ENCODE peak calls at places on chromosomes 6 and 20, in nine cellular contexts. F is K562, V is chondrocyte, S is neural crest cell, M is OCI-LY7, T is adrenal gland, B is cardiac fibroblast, J is nephron progenitor cell, Y is gastrocnemius medialis. P is an unnamed sample.

GRCh38 chr20:33250666-33251065 is 14.9 kb downstream of the BPIFA1 start:
- DNase-seq in J (no peak), Y (no peak), V (no peak), B (no peak), F (no peak), T (no peak), M (no peak), S (no peak), P (no peak)

GRCh38 chr20:13659288-13659687 is 20.6 kb upstream of the TASP1 start:
- DNase-seq in M (peak), B (no peak), Y (no peak), T (no peak), J (no peak), V (no peak), S (no peak), F (no peak), P (no peak)

GRCh38 chr6:117265425-117266266 is at the start of gene VGLL2:
- DNase-seq in B (peak), F (no peak), J (peak), S (peak), M (no peak), V (peak), T (peak), Y (peak), P (no peak)

GRCh38 chr6:159929819-159930218 is 39.0 kb downstream of the MAS1 start:
- DNase-seq in F (no peak), S (no peak), B (no peak), V (no peak), M (no peak), J (no peak), T (no peak), Y (no peak), P (no peak)

GRCh38 chr6:150366118-150366778 is 2.6 kb upstream of the IYD start:
- DNase-seq in Y (no peak), B (no peak), J (no peak), S (no peak), M (no peak), F (no peak), V (no peak), T (no peak), P (no peak)

GRCh38 chr6:36979343-36979742 is 6.7 kb downstream of the MTCH1 start:
- DNase-seq in V (no peak), T (peak), F (peak), B (peak), M (no peak), Y (peak), J (no peak), S (no peak), P (peak)

GRCh38 chr6:8108031-8108660 is 5.8 kb upstream of the EEF1E1 start:
- DNase-seq in F (peak), Y (no peak), M (no peak), V (no peak), T (peak), S (no peak), B (peak), J (no peak), P (peak)

GRCh38 chr6:53730767-53731166 is 64.0 kb upstream of the LRRC1 start:
- DNase-seq in F (no peak), Y (no peak), M (no peak), T (no peak), S (no peak), V (no peak), B (no peak), J (no peak), P (no peak)

GRCh38 chr6:33702345-33702977 is 9.0 kb downstream of the UQCC2 start:
- DNase-seq in S (no peak), B (peak), M (peak), J (no peak), Y (no peak), F (peak), V (peak), T (peak), P (peak)

GRCh38 chr6:165742047-165742446 is 79.0 kb upstream of the PDE10A start:
- DNase-seq in S (no peak), F (no peak), Y (no peak), T (no peak), M (no peak), B (no peak), J (no peak), V (no peak), P (no peak)

GRCh38 chr6:37127961-37128862 is 41.7 kb upstream of the PIM1 start:
- DNase-seq in J (no peak), T (peak), F (peak), Y (peak), M (no peak), V (no peak), B (peak), S (no peak), P (peak)

GRCh38 chr6:104591573-104592334 is 268.0 kb downstream of the HACE1 start:
- DNase-seq in B (peak), V (no peak), J (no peak), T (no peak), F (no peak), M (no peak), Y (no peak), S (no peak), P (no peak)

GRCh38 chr6:166578536-166579233 is 7.8 kb downstream of the RAMACL start:
- DNase-seq in J (no peak), B (no peak), F (no peak), M (no peak), T (no peak), S (no peak), V (no peak), Y (no peak), P (no peak)

GRCh38 chr20:36548006-36548315 is 6.6 kb downstream of the MYL9 start:
- DNase-seq in M (peak), F (peak), Y (no peak), J (peak), B (no peak), T (no peak), V (no peak), S (peak), P (no peak)

GRCh38 chr20:36848677-36849076 is 27.3 kb upstream of the TLDC2 start:
- DNase-seq in J (no peak), S (no peak), Y (no peak), F (no peak), B (no peak), M (no peak), V (no peak), T (no peak), P (no peak)

GRCh38 chr20:48098099-48098498 is 312.8 kb upstream of the SULF2 start:
- DNase-seq in F (peak), Y (no peak), M (peak), S (no peak), T (no peak), J (no peak), V (no peak), B (peak), P (no peak)

GRCh38 chr6:83069633-83070032 is 2.2 kb downstream of the DOP1A start:
- DNase-seq in B (no peak), M (no peak), J (no peak), F (no peak), T (no peak), Y (no peak), S (no peak), V (no peak), P (no peak)

GRCh38 chr20:10131612-10132345 is 86.9 kb upstream of the SNAP25 start:
- DNase-seq in J (peak), S (no peak), Y (no peak), F (no peak), V (no peak), T (peak), M (no peak), B (peak), P (no peak)

DNA sequence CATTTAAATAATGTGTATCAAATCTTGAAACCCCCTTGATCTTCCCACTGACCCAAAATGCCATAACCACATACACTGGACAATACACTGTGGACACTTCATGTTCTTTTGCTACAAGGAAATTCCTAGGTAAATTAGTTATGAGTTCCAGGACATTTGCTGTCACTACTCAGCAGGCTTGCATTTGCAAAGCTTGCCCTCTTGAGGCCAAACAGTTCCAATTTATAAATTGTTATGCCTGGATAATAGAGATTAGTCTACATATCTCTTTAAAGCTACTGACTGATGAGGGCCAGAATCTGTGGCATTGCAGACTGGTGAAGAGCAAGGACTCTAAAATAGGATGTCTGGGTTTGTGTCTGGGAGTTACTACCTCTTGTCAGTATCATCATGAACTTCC is 17.4 kb upstream of the RAB32 start:
- DNase-seq in V (no peak), F (no peak), J (no peak), S (no peak), Y (no peak), B (peak), M (no peak), T (no peak), P (peak)
- TF ChIP-seq CTCF in V (peak), F (no peak), J (no peak), S (peak), Y (no peak), B (peak), M (peak), T (no peak), P (peak)

DNA sequence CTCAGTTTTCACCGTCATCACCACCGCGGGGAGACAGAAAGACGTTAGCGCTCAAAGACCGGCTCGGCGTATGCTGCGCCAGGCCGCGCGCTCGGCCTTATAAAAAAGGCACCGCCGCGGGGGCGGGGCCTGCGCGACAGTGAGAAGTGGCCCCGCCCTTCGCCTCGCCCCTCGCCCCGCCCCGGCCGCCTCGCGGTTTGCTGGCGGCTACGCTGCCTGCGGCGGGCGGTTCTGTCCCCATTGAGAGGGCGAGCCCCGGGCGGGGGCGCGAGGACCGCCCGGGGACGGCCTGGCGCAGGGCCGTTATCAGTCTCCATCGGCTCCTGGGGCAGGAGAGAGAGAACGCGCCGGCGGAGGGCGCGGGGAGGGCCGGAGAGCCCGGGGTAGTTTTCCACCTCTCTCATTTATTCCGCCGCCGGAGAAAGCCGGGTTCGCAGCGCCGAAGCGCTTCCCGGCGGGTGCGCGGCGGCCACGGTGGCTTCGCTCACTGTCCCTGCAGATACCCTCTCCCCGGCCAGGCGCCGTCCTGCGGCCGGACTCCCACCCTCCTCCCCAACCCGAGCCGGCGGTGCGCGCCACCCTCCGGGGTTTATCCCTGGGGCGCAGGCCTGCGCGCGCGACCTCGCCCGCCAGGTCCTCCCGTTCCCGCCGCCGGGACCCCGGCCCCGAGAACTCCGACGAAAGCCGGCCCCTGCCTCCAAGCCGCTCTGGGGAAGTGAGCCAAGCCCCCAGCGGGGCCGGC is 122.5 kb upstream of the SLC2A12 start:
- DNase-seq in V (peak), F (peak), B (peak), T (peak), Y (peak), J (peak), S (peak), M (peak), P (peak)
- TF ChIP-seq CTCF in V (peak), F (peak), B (no peak), T (peak), Y (peak), J (no peak), S (no peak), M (no peak), P (peak)

GRCh38 chr6:99818161-99818560 is 175.9 kb downstream of the MCHR2 start:
- DNase-seq in S (no peak), V (no peak), J (no peak), Y (no peak), M (no peak), B (no peak), T (no peak), F (no peak), P (no peak)

GRCh38 chr6:99821164-99821563 is 172.9 kb downstream of the MCHR2 start:
- DNase-seq in V (no peak), B (no peak), S (no peak), Y (no peak), M (no peak), F (no peak), T (no peak), J (no peak), P (no peak)

GRCh38 chr6:99819853-99820252 is 174.2 kb downstream of the MCHR2 start:
- DNase-seq in T (no peak), B (no peak), F (no peak), S (no peak), V (no peak), Y (no peak), M (no peak), J (no peak), P (no peak)

DNA sequence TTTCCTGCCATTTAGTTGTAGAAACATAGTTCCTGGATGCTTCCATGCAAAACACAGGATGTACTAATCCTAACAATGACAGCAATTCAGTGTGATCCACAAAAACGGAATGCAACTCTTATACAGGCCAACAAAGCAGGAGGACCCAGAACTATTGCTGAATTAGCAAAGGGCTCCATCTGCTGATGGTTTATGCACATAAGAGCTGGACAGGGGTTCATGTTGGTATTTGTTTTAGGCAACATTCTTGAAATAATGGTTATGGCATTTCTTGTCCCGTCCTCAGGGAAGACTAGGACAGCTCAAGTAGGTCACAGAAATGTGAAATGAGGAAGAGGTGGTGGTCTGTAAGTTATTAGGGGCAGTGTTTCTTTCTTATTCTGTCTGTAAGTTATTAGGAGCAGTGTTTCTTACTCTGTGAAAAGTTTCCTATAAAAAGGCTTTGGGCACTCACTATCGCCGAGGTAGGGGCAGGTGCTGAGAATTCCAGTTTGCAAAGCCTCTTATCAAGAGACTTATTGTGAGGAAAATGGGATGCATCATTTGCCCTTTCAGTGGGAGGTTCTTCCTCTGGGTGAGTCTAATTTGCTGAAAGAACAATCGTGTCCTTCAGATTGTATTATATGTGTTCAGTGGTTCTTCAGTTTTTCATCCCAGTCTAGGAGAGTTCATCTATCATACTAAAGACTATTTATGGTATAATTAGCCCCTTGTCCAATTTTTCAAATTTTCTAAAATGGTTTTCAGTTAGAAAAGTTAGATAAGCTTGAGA is 171.1 kb downstream of the MCHR2 start:
- DNase-seq in F (peak), S (peak), T (no peak), B (peak), M (peak), V (no peak), J (peak), Y (no peak), P (peak)
- TF ChIP-seq CTCF in F (peak), S (peak), T (peak), B (peak), M (peak), V (peak), J (peak), Y (no peak), P (peak)

GRCh38 chr6:2875840-2876207 is 27.3 kb downstream of the SERPINB9 start:
- DNase-seq in S (no peak), T (peak), M (peak), F (no peak), J (peak), Y (no peak), V (no peak), B (no peak), P (no peak)
- TF ChIP-seq CTCF in S (no peak), T (no peak), M (no peak), F (no peak), J (no peak), Y (no peak), V (no peak), B (no peak), P (no peak)

GRCh38 chr6:71386215-71386614 is 97.6 kb downstream of the OGFRL1 start:
- DNase-seq in V (no peak), B (no peak), M (no peak), Y (no peak), S (no peak), F (no peak), J (no peak), T (no peak), P (no peak)

GRCh38 chr6:71387179-71387578 is 98.6 kb downstream of the OGFRL1 start:
- DNase-seq in J (no peak), Y (no peak), T (no peak), B (peak), V (no peak), M (no peak), S (no peak), F (no peak), P (no peak)

GRCh38 chr6:71385111-71385822 is 96.7 kb downstream of the OGFRL1 start:
- DNase-seq in F (no peak), J (no peak), T (no peak), M (no peak), B (no peak), Y (no peak), S (no peak), V (no peak), P (no peak)

GRCh38 chr6:71383476-71383875 is 94.9 kb downstream of the OGFRL1 start:
- DNase-seq in F (no peak), Y (no peak), J (peak), M (peak), V (no peak), T (no peak), B (no peak), S (no peak), P (no peak)

DNA sequence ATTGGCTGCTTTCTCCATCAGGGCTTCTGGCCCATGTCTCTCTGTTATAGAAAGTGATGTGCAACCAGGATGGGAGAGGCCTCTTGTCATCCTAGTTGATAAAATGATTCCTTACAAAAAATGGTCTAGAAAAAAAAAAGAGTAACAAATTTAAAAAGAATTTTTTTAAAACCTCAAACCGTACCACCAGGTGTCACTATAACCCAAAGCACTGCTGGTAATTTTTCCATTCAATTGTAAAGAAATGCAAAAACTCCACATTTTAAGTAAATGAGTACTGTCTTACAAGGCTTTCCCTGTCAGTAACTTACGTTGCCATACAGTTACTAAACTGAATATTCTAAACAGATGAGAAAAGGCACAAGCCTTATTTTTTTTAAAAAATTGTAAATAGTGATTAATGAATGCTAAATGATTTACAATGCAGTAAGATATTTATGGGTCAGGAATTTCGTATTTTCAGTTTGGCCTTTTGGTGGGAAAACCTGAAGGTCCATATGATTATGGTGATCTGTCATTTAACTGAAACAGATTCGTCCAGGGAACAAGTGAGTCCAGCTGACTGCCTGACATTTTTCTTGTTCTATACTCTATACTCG is 95.4 kb downstream of the OGFRL1 start:
- DNase-seq in M (peak), B (peak), F (no peak), T (no peak), S (peak), J (peak), V (no peak), Y (no peak), P (peak)
- TF ChIP-seq CTCF in M (peak), B (peak), F (peak), T (peak), S (peak), J (peak), V (peak), Y (peak), P (peak)

GRCh38 chr6:108113557-108114519 is 39.3 kb upstream of the OSTM1 start:
- DNase-seq in V (no peak), J (peak), T (peak), M (peak), B (peak), S (peak), Y (no peak), F (peak), P (peak)

GRCh38 chr6:108116424-108116780 is 41.9 kb upstream of the OSTM1 start:
- DNase-seq in M (no peak), Y (no peak), F (no peak), B (no peak), J (no peak), T (no peak), V (no peak), S (no peak), P (no peak)

GRCh38 chr6:108114861-108115597 is 40.5 kb upstream of the OSTM1 start:
- DNase-seq in F (no peak), Y (no peak), V (no peak), M (no peak), T (peak), S (peak), B (peak), J (peak), P (peak)

GRCh38 chr6:108116781-108117426 is 42.4 kb upstream of the OSTM1 start:
- DNase-seq in Y (no peak), J (peak), F (no peak), T (no peak), V (no peak), B (no peak), M (no peak), S (no peak), P (no peak)

GRCh38 chr6:108115598-108116058 is 41.1 kb upstream of the OSTM1 start:
- DNase-seq in B (peak), V (no peak), T (peak), M (no peak), Y (no peak), S (no peak), F (peak), J (peak), P (no peak)
- TF ChIP-seq CTCF in B (peak), V (peak), T (peak), M (peak), Y (no peak), S (peak), F (peak), J (peak), P (peak)

DNA sequence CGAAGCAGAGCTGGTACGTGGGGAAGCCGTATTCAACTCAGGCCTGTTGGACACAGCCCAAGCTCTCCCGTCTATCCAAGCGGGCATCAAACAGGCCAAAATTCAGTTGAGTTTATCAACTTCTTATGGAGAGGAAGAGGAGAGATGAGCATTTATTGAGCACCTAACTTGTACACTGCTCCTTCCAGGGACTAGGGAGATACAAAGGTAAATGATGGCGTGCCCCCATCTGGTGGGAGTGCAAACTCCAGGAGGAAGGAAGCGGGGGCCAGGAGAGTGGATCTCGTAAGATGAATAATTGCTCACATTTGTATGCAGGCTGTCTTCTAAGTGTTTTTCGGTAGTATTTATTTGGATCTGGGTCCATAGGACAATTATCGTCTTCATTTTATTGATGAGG is 146.6 kb downstream of the SOBP start:
- DNase-seq in T (no peak), F (peak), B (no peak), V (no peak), S (no peak), M (no peak), Y (no peak), J (no peak), P (no peak)
- TF ChIP-seq CTCF in T (no peak), F (peak), B (no peak), V (no peak), S (no peak), M (peak), Y (no peak), J (no peak), P (peak)